ENCODE peak calls at places on chromosomes 16 and 17, in eight cellular contexts. One of them, this sample, is unnamed.

GRCh38 chr16:12573300-12573699 is 230.4 kb downstream of the CPPED1 start:
- DNase-seq in effector memory CD4-positive, alpha-beta T cell: no peak
- DNase-seq in kidney: no peak
- DNase-seq in ACHN: no peak
- DNase-seq in thoracic aorta: no peak
- DNase-seq in fibroblast of the conjunctiva: no peak
- DNase-seq in M059J: no peak
- DNase-seq in heart right ventricle: no peak
- DNase-seq in this sample: no peak

GRCh38 chr17:74865504-74866197 is 6.0 kb upstream of the GRIN2C start:
- DNase-seq in effector memory CD4-positive, alpha-beta T cell: no peak
- DNase-seq in kidney: no peak
- DNase-seq in ACHN: no peak
- DNase-seq in thoracic aorta: no peak
- DNase-seq in fibroblast of the conjunctiva: no peak
- DNase-seq in M059J: no peak
- DNase-seq in heart right ventricle: no peak
- DNase-seq in this sample: no peak

GRCh38 chr16:7284780-7285179 is 47.9 kb upstream of the RBFOX1 start:
- DNase-seq in effector memory CD4-positive, alpha-beta T cell: no peak
- DNase-seq in kidney: no peak
- DNase-seq in ACHN: no peak
- DNase-seq in thoracic aorta: no peak
- DNase-seq in fibroblast of the conjunctiva: no peak
- DNase-seq in M059J: no peak
- DNase-seq in heart right ventricle: no peak
- DNase-seq in this sample: no peak

GRCh38 chr16:57387598-57388354 is 15.5 kb downstream of the CX3CL1 start:
- DNase-seq in effector memory CD4-positive, alpha-beta T cell: no peak
- DNase-seq in kidney: no peak
- DNase-seq in ACHN: no peak
- DNase-seq in thoracic aorta: no peak
- DNase-seq in fibroblast of the conjunctiva: no peak
- DNase-seq in M059J: no peak
- DNase-seq in heart right ventricle: no peak
- DNase-seq in this sample: no peak

GRCh38 chr17:39591958-39592954 is 15.5 kb downstream of the NEUROD2 start:
- DNase-seq in effector memory CD4-positive, alpha-beta T cell: no peak
- DNase-seq in kidney: peak; percentile 77
- DNase-seq in ACHN: peak; percentile 69
- DNase-seq in thoracic aorta: no peak
- DNase-seq in fibroblast of the conjunctiva: peak; percentile 5
- DNase-seq in M059J: peak; percentile 55
- DNase-seq in heart right ventricle: no peak
- DNase-seq in this sample: peak; percentile 42

GRCh38 chr16:57632568-57632967 is 4.1 kb downstream of the ADGRG1 start:
- DNase-seq in effector memory CD4-positive, alpha-beta T cell: no peak
- DNase-seq in kidney: no peak
- DNase-seq in ACHN: no peak
- DNase-seq in thoracic aorta: no peak
- DNase-seq in fibroblast of the conjunctiva: no peak
- DNase-seq in M059J: peak; percentile 77
- DNase-seq in heart right ventricle: peak; percentile 39
- DNase-seq in this sample: peak; percentile 61

GRCh38 chr17:77365584-77366186 is 224.9 kb downstream of the SEC14L1 start:
- DNase-seq in effector memory CD4-positive, alpha-beta T cell: no peak
- DNase-seq in kidney: peak; percentile 94
- DNase-seq in ACHN: peak; percentile 71
- DNase-seq in thoracic aorta: peak; percentile 67
- DNase-seq in fibroblast of the conjunctiva: no peak
- DNase-seq in M059J: peak; percentile 92
- DNase-seq in heart right ventricle: peak; percentile 66
- DNase-seq in this sample: peak; percentile 93

GRCh38 chr17:6812295-6812694 is 19.2 kb downstream of the TEKT1 start:
- DNase-seq in effector memory CD4-positive, alpha-beta T cell: no peak
- DNase-seq in kidney: no peak
- DNase-seq in ACHN: no peak
- DNase-seq in thoracic aorta: no peak
- DNase-seq in fibroblast of the conjunctiva: no peak
- DNase-seq in M059J: no peak
- DNase-seq in heart right ventricle: no peak
- DNase-seq in this sample: no peak

GRCh38 chr16:63530974-63531373 is 1494.7 kb upstream of the CDH8 start:
- DNase-seq in effector memory CD4-positive, alpha-beta T cell: no peak
- DNase-seq in kidney: no peak
- DNase-seq in ACHN: no peak
- DNase-seq in thoracic aorta: no peak
- DNase-seq in fibroblast of the conjunctiva: no peak
- DNase-seq in M059J: no peak
- DNase-seq in heart right ventricle: peak; percentile 9
- DNase-seq in this sample: no peak

GRCh38 chr16:81604960-81605383 is 160.4 kb downstream of the CMIP start:
- DNase-seq in effector memory CD4-positive, alpha-beta T cell: no peak
- DNase-seq in kidney: no peak
- DNase-seq in ACHN: no peak
- DNase-seq in thoracic aorta: no peak
- DNase-seq in fibroblast of the conjunctiva: no peak
- DNase-seq in M059J: peak; percentile 90
- DNase-seq in heart right ventricle: no peak
- DNase-seq in this sample: no peak

GRCh38 chr17:50787106-50787505 is 19.8 kb upstream of the ANKRD40CL start:
- DNase-seq in effector memory CD4-positive, alpha-beta T cell: no peak
- DNase-seq in kidney: no peak
- DNase-seq in ACHN: no peak
- DNase-seq in thoracic aorta: no peak
- DNase-seq in fibroblast of the conjunctiva: no peak
- DNase-seq in M059J: no peak
- DNase-seq in heart right ventricle: no peak
- DNase-seq in this sample: no peak

GRCh38 chr17:44444735-44445105 is 55.3 kb upstream of the ITGA2B start:
- DNase-seq in effector memory CD4-positive, alpha-beta T cell: no peak
- DNase-seq in kidney: no peak
- DNase-seq in ACHN: peak; percentile 88
- DNase-seq in thoracic aorta: no peak
- DNase-seq in fibroblast of the conjunctiva: no peak
- DNase-seq in M059J: peak; percentile 62
- DNase-seq in heart right ventricle: no peak
- DNase-seq in this sample: peak; percentile 54